ENCODE peak calls at places on chromosomes 6 and 20, in nine cellular contexts. One of them, this sample, is unnamed. For H3K36me3, the result is how much of the 10 kb centered on the place peaks cover.

GRCh38 chr20:36881888-36882287 is 6.0 kb downstream of the TLDC2 start:
- DNase-seq in IMR-90: no peak
- DNase-seq in upper lobe of left lung: no peak
- DNase-seq in esophagus muscularis mucosa: no peak
- DNase-seq in iPS DF 6.9: no peak
- DNase-seq in MM.1S: no peak
- DNase-seq in pancreas: no peak
- DNase-seq in psoas muscle: no peak
- DNase-seq in upper lobe of right lung: peak
- DNase-seq in this sample: no peak

GRCh38 chr20:9099372-9099771 is 30.5 kb downstream of the PLCB4 start:
- DNase-seq in IMR-90: no peak
- DNase-seq in upper lobe of left lung: no peak
- DNase-seq in esophagus muscularis mucosa: no peak
- DNase-seq in iPS DF 6.9: no peak
- DNase-seq in MM.1S: no peak
- DNase-seq in pancreas: no peak
- DNase-seq in psoas muscle: no peak
- DNase-seq in upper lobe of right lung: no peak
- DNase-seq in this sample: no peak

GRCh38 chr20:58141971-58142842 is 86.2 kb downstream of the ANKRD60 start:
- DNase-seq in IMR-90: no peak
- DNase-seq in upper lobe of left lung: no peak
- DNase-seq in esophagus muscularis mucosa: no peak
- DNase-seq in iPS DF 6.9: no peak
- DNase-seq in MM.1S: no peak
- DNase-seq in pancreas: no peak
- DNase-seq in psoas muscle: no peak
- DNase-seq in upper lobe of right lung: peak
- DNase-seq in this sample: no peak

GRCh38 chr20:35085477-35086225 is 7.0 kb downstream of the TRPC4AP start:
- DNase-seq in IMR-90: no peak
- DNase-seq in upper lobe of left lung: no peak
- DNase-seq in esophagus muscularis mucosa: no peak
- DNase-seq in iPS DF 6.9: no peak
- DNase-seq in MM.1S: no peak
- DNase-seq in pancreas: no peak
- DNase-seq in psoas muscle: no peak
- DNase-seq in upper lobe of right lung: no peak
- DNase-seq in this sample: no peak

GRCh38 chr20:60921021-60921622 is 330.9 kb upstream of the CDH4 start:
- DNase-seq in IMR-90: peak
- DNase-seq in upper lobe of left lung: no peak
- DNase-seq in esophagus muscularis mucosa: no peak
- DNase-seq in iPS DF 6.9: no peak
- DNase-seq in MM.1S: peak
- DNase-seq in pancreas: no peak
- DNase-seq in psoas muscle: peak
- DNase-seq in upper lobe of right lung: peak
- DNase-seq in this sample: no peak

GRCh38 chr6:100202417-100203194 is 208.6 kb upstream of the MCHR2 start:
- DNase-seq in IMR-90: peak
- DNase-seq in upper lobe of left lung: no peak
- DNase-seq in esophagus muscularis mucosa: no peak
- DNase-seq in iPS DF 6.9: no peak
- DNase-seq in MM.1S: no peak
- DNase-seq in pancreas: no peak
- DNase-seq in psoas muscle: peak
- DNase-seq in upper lobe of right lung: no peak
- DNase-seq in this sample: no peak

GRCh38 chr6:24454452-24454851 is 34.9 kb downstream of the GPLD1 start:
- DNase-seq in IMR-90: no peak
- DNase-seq in upper lobe of left lung: no peak
- DNase-seq in esophagus muscularis mucosa: no peak
- DNase-seq in iPS DF 6.9: no peak
- DNase-seq in MM.1S: no peak
- DNase-seq in pancreas: no peak
- DNase-seq in psoas muscle: no peak
- DNase-seq in upper lobe of right lung: no peak
- DNase-seq in this sample: no peak

GRCh38 chr6:12528171-12528570 is 188.4 kb upstream of the PHACTR1 start:
- DNase-seq in IMR-90: no peak
- DNase-seq in upper lobe of left lung: no peak
- DNase-seq in esophagus muscularis mucosa: no peak
- DNase-seq in iPS DF 6.9: no peak
- DNase-seq in MM.1S: no peak
- DNase-seq in pancreas: no peak
- DNase-seq in psoas muscle: no peak
- DNase-seq in upper lobe of right lung: no peak
- DNase-seq in this sample: no peak

GRCh38 chr6:89145962-89146747 is at the start of gene PM20D2:
- DNase-seq in IMR-90: peak
- DNase-seq in upper lobe of left lung: peak
- DNase-seq in esophagus muscularis mucosa: no peak
- DNase-seq in iPS DF 6.9: no peak
- DNase-seq in MM.1S: peak
- DNase-seq in pancreas: peak
- DNase-seq in psoas muscle: peak
- DNase-seq in upper lobe of right lung: peak
- DNase-seq in this sample: no peak

GRCh38 chr6:35955970-35956369 is 35.1 kb upstream of the SRPK1 start:
- DNase-seq in IMR-90: no peak
- DNase-seq in upper lobe of left lung: no peak
- DNase-seq in esophagus muscularis mucosa: no peak
- DNase-seq in iPS DF 6.9: no peak
- DNase-seq in MM.1S: no peak
- DNase-seq in pancreas: no peak
- DNase-seq in psoas muscle: no peak
- DNase-seq in upper lobe of right lung: no peak
- DNase-seq in this sample: no peak

GRCh38 chr20:11912013-11912663 is 5.6 kb upstream of the BTBD3 start:
- DNase-seq in IMR-90: no peak
- DNase-seq in upper lobe of left lung: no peak
- DNase-seq in esophagus muscularis mucosa: no peak
- DNase-seq in iPS DF 6.9: no peak
- DNase-seq in MM.1S: peak
- DNase-seq in pancreas: no peak
- DNase-seq in psoas muscle: no peak
- DNase-seq in upper lobe of right lung: no peak
- DNase-seq in this sample: no peak

GRCh38 chr6:108526739-108527174 is 34.0 kb upstream of the FOXO3 start:
- DNase-seq in IMR-90: peak
- DNase-seq in upper lobe of left lung: no peak
- DNase-seq in esophagus muscularis mucosa: no peak
- DNase-seq in iPS DF 6.9: no peak
- DNase-seq in MM.1S: peak
- DNase-seq in pancreas: no peak
- DNase-seq in psoas muscle: no peak
- DNase-seq in upper lobe of right lung: no peak
- DNase-seq in this sample: peak

GRCh38 chr20:60354181-60354580 is 396.0 kb downstream of the CDH26 start:
- DNase-seq in IMR-90: no peak
- DNase-seq in upper lobe of left lung: no peak
- DNase-seq in esophagus muscularis mucosa: no peak
- DNase-seq in iPS DF 6.9: no peak
- DNase-seq in MM.1S: no peak
- DNase-seq in pancreas: no peak
- DNase-seq in psoas muscle: no peak
- DNase-seq in upper lobe of right lung: no peak
- DNase-seq in this sample: no peak

GRCh38 chr20:45053441-45054351 is 47.2 kb downstream of the KCNS1 start:
- DNase-seq in IMR-90: no peak
- DNase-seq in upper lobe of left lung: no peak
- DNase-seq in esophagus muscularis mucosa: no peak
- DNase-seq in iPS DF 6.9: no peak
- DNase-seq in MM.1S: no peak
- DNase-seq in pancreas: no peak
- DNase-seq in psoas muscle: no peak
- DNase-seq in upper lobe of right lung: no peak
- DNase-seq in this sample: no peak

GRCh38 chr20:19990911-19991707 is 26.1 kb upstream of the NAA20 start:
- DNase-seq in IMR-90: no peak
- DNase-seq in upper lobe of left lung: no peak
- DNase-seq in esophagus muscularis mucosa: no peak
- DNase-seq in iPS DF 6.9: no peak
- DNase-seq in MM.1S: no peak
- DNase-seq in pancreas: no peak
- DNase-seq in psoas muscle: no peak
- DNase-seq in upper lobe of right lung: no peak
- DNase-seq in this sample: no peak

GRCh38 chr6:108619431-108620197 is 58.9 kb downstream of the FOXO3 start:
- DNase-seq in IMR-90: peak
- DNase-seq in upper lobe of left lung: no peak
- DNase-seq in esophagus muscularis mucosa: no peak
- DNase-seq in iPS DF 6.9: no peak
- DNase-seq in MM.1S: no peak
- DNase-seq in pancreas: no peak
- DNase-seq in psoas muscle: no peak
- DNase-seq in upper lobe of right lung: no peak
- DNase-seq in this sample: no peak

GRCh38 chr6:14661188-14661587 is 543.6 kb downstream of the CD83 start:
- DNase-seq in IMR-90: peak
- DNase-seq in upper lobe of left lung: no peak
- DNase-seq in esophagus muscularis mucosa: no peak
- DNase-seq in iPS DF 6.9: no peak
- DNase-seq in MM.1S: peak
- DNase-seq in pancreas: no peak
- DNase-seq in psoas muscle: no peak
- DNase-seq in upper lobe of right lung: no peak
- DNase-seq in this sample: no peak

GRCh38 chr6:111604259-111605099 is 1.2 kb downstream of the TRAF3IP2 start:
- DNase-seq in IMR-90: peak
- DNase-seq in upper lobe of left lung: peak
- DNase-seq in esophagus muscularis mucosa: peak
- DNase-seq in iPS DF 6.9: no peak
- DNase-seq in MM.1S: no peak
- DNase-seq in pancreas: peak
- DNase-seq in psoas muscle: peak
- DNase-seq in upper lobe of right lung: no peak
- DNase-seq in this sample: no peak

GRCh38 chr20:63214514-63214913 is 1.4 kb downstream of the YTHDF1 start:
- DNase-seq in IMR-90: no peak
- DNase-seq in upper lobe of left lung: no peak
- DNase-seq in esophagus muscularis mucosa: no peak
- DNase-seq in iPS DF 6.9: no peak
- DNase-seq in MM.1S: no peak
- DNase-seq in pancreas: no peak
- DNase-seq in psoas muscle: no peak
- DNase-seq in upper lobe of right lung: no peak
- DNase-seq in this sample: no peak
- H3K36me3 ChIP-seq in IMR-90: under half
- H3K36me3 ChIP-seq in upper lobe of left lung: under half
- H3K36me3 ChIP-seq in esophagus muscularis mucosa: under half
- H3K36me3 ChIP-seq in iPS DF 6.9: under half
- H3K36me3 ChIP-seq in MM.1S: under half
- H3K36me3 ChIP-seq in pancreas: under half
- H3K36me3 ChIP-seq in psoas muscle: half or more
- H3K36me3 ChIP-seq in upper lobe of right lung: under half
- H3K36me3 ChIP-seq in this sample: under half

DNA sequence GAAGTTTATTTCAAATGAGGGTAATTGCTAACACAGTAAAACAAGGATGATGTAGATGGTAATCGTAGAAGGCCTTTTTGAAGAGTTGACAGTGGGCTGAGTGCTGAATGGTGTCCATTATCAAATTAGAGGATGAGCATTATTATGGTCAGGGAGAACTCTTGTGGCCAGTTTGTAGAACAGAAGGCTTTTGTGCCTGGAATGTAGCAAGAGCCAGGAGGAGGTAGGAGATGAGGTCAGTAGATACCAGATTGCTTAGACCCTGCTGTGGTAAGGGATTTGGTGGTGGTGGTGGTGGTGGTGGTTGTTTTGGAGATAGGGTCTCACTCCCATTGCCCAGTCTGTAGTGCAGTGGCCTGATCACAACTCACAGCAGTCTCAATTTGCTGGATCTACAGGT is 6.2 kb downstream of the CSE1L start:
- DNase-seq in IMR-90: peak
- DNase-seq in upper lobe of left lung: no peak
- DNase-seq in esophagus muscularis mucosa: no peak
- DNase-seq in iPS DF 6.9: no peak
- DNase-seq in MM.1S: no peak
- DNase-seq in pancreas: no peak
- DNase-seq in psoas muscle: no peak
- DNase-seq in upper lobe of right lung: no peak
- DNase-seq in this sample: no peak
- H3K36me3 ChIP-seq in IMR-90: under half
- H3K36me3 ChIP-seq in upper lobe of left lung: under half
- H3K36me3 ChIP-seq in esophagus muscularis mucosa: under half
- H3K36me3 ChIP-seq in iPS DF 6.9: under half
- H3K36me3 ChIP-seq in MM.1S: under half
- H3K36me3 ChIP-seq in pancreas: under half
- H3K36me3 ChIP-seq in psoas muscle: under half
- H3K36me3 ChIP-seq in upper lobe of right lung: under half
- H3K36me3 ChIP-seq in this sample: under half

GRCh38 chr20:63933646-63934045 is 22.6 kb downstream of the UCKL1 start:
- DNase-seq in IMR-90: no peak
- DNase-seq in upper lobe of left lung: no peak
- DNase-seq in esophagus muscularis mucosa: no peak
- DNase-seq in iPS DF 6.9: no peak
- DNase-seq in MM.1S: no peak
- DNase-seq in pancreas: no peak
- DNase-seq in psoas muscle: no peak
- DNase-seq in upper lobe of right lung: no peak
- DNase-seq in this sample: no peak

GRCh38 chr20:63930971-63931553 is 25.2 kb downstream of the UCKL1 start:
- DNase-seq in IMR-90: no peak
- DNase-seq in upper lobe of left lung: no peak
- DNase-seq in esophagus muscularis mucosa: no peak
- DNase-seq in iPS DF 6.9: no peak
- DNase-seq in MM.1S: no peak
- DNase-seq in pancreas: no peak
- DNase-seq in psoas muscle: no peak
- DNase-seq in upper lobe of right lung: no peak
- DNase-seq in this sample: no peak

GRCh38 chr20:63934271-63935068 is 21.7 kb downstream of the UCKL1 start:
- DNase-seq in IMR-90: no peak
- DNase-seq in upper lobe of left lung: no peak
- DNase-seq in esophagus muscularis mucosa: no peak
- DNase-seq in iPS DF 6.9: no peak
- DNase-seq in MM.1S: no peak
- DNase-seq in pancreas: no peak
- DNase-seq in psoas muscle: no peak
- DNase-seq in upper lobe of right lung: no peak
- DNase-seq in this sample: no peak

GRCh38 chr20:63931735-63932134 is 24.5 kb downstream of the UCKL1 start:
- DNase-seq in IMR-90: no peak
- DNase-seq in upper lobe of left lung: no peak
- DNase-seq in esophagus muscularis mucosa: no peak
- DNase-seq in iPS DF 6.9: no peak
- DNase-seq in MM.1S: no peak
- DNase-seq in pancreas: no peak
- DNase-seq in psoas muscle: no peak
- DNase-seq in upper lobe of right lung: no peak
- DNase-seq in this sample: no peak

GRCh38 chr20:63932606-63933160 is 23.5 kb downstream of the UCKL1 start:
- DNase-seq in IMR-90: no peak
- DNase-seq in upper lobe of left lung: no peak
- DNase-seq in esophagus muscularis mucosa: no peak
- DNase-seq in iPS DF 6.9: no peak
- DNase-seq in MM.1S: no peak
- DNase-seq in pancreas: no peak
- DNase-seq in psoas muscle: no peak
- DNase-seq in upper lobe of right lung: no peak
- DNase-seq in this sample: no peak
- H3K36me3 ChIP-seq in IMR-90: half or more
- H3K36me3 ChIP-seq in upper lobe of left lung: half or more
- H3K36me3 ChIP-seq in esophagus muscularis mucosa: under half
- H3K36me3 ChIP-seq in iPS DF 6.9: under half
- H3K36me3 ChIP-seq in MM.1S: under half
- H3K36me3 ChIP-seq in pancreas: under half
- H3K36me3 ChIP-seq in psoas muscle: half or more
- H3K36me3 ChIP-seq in upper lobe of right lung: half or more
- H3K36me3 ChIP-seq in this sample: under half

GRCh38 chr20:5969348-5969935 is 19.0 kb downstream of the MCM8 start:
- DNase-seq in IMR-90: no peak
- DNase-seq in upper lobe of left lung: no peak
- DNase-seq in esophagus muscularis mucosa: no peak
- DNase-seq in iPS DF 6.9: peak
- DNase-seq in MM.1S: no peak
- DNase-seq in pancreas: no peak
- DNase-seq in psoas muscle: no peak
- DNase-seq in upper lobe of right lung: no peak
- DNase-seq in this sample: no peak
- H3K36me3 ChIP-seq in IMR-90: under half
- H3K36me3 ChIP-seq in upper lobe of left lung: under half
- H3K36me3 ChIP-seq in esophagus muscularis mucosa: under half
- H3K36me3 ChIP-seq in iPS DF 6.9: under half
- H3K36me3 ChIP-seq in MM.1S: under half
- H3K36me3 ChIP-seq in pancreas: under half
- H3K36me3 ChIP-seq in psoas muscle: half or more
- H3K36me3 ChIP-seq in upper lobe of right lung: under half
- H3K36me3 ChIP-seq in this sample: under half

This sample was measured in Panc1.